ENCODE peak calls at places on chromosomes 5 and 9, in nine cellular contexts. One of them, this sample, is unnamed.

GRCh38 chr5:2259494-2260107 is 376.9 kb upstream of the IRX4 start:
- DNase-seq in neuronal stem cell: no peak
- DNase-seq in NCI-H1694 treated with DMSO at 0.1 percent for 48 hours: no peak
- DNase-seq in lower leg skin: no peak
- DNase-seq in stimulated activated CD4-positive, alpha-beta T cell treated with anti-CD3 and anti-CD28 coated beads, Interleukin-2, amount 100 ng/mL, for 48 hours: no peak
- DNase-seq in D721Med: no peak
- DNase-seq in HT-29: no peak
- DNase-seq in stimulated activated CD8-positive, alpha-beta memory T cell treated with anti-CD3 and anti-CD28 coated beads, Interleukin-4, amount 100 ng/mL, for 48 hours: no peak
- DNase-seq in GM12865: no peak
- DNase-seq in this sample: no peak

GRCh38 chr9:106861585-106862114 is 1.3 kb upstream of the ZNF462 start:
- DNase-seq in neuronal stem cell: no peak
- DNase-seq in NCI-H1694 treated with DMSO at 0.1 percent for 48 hours: no peak
- DNase-seq in lower leg skin: no peak
- DNase-seq in stimulated activated CD4-positive, alpha-beta T cell treated with anti-CD3 and anti-CD28 coated beads, Interleukin-2, amount 100 ng/mL, for 48 hours: no peak
- DNase-seq in D721Med: no peak
- DNase-seq in HT-29: no peak
- DNase-seq in stimulated activated CD8-positive, alpha-beta memory T cell treated with anti-CD3 and anti-CD28 coated beads, Interleukin-4, amount 100 ng/mL, for 48 hours: no peak
- DNase-seq in GM12865: no peak
- DNase-seq in this sample: peak; percentile 61

GRCh38 chr9:119026120-119026519 is 343.1 kb downstream of the BRINP1 start:
- DNase-seq in neuronal stem cell: no peak
- DNase-seq in NCI-H1694 treated with DMSO at 0.1 percent for 48 hours: peak; percentile 94
- DNase-seq in lower leg skin: peak; percentile 51
- DNase-seq in stimulated activated CD4-positive, alpha-beta T cell treated with anti-CD3 and anti-CD28 coated beads, Interleukin-2, amount 100 ng/mL, for 48 hours: no peak
- DNase-seq in D721Med: no peak
- DNase-seq in HT-29: no peak
- DNase-seq in stimulated activated CD8-positive, alpha-beta memory T cell treated with anti-CD3 and anti-CD28 coated beads, Interleukin-4, amount 100 ng/mL, for 48 hours: no peak
- DNase-seq in GM12865: no peak
- DNase-seq in this sample: peak; percentile 95

GRCh38 chr5:148996270-148996669 is 66.6 kb downstream of the SH3TC2 start:
- DNase-seq in neuronal stem cell: no peak
- DNase-seq in NCI-H1694 treated with DMSO at 0.1 percent for 48 hours: no peak
- DNase-seq in lower leg skin: no peak
- DNase-seq in stimulated activated CD4-positive, alpha-beta T cell treated with anti-CD3 and anti-CD28 coated beads, Interleukin-2, amount 100 ng/mL, for 48 hours: no peak
- DNase-seq in D721Med: no peak
- DNase-seq in HT-29: no peak
- DNase-seq in stimulated activated CD8-positive, alpha-beta memory T cell treated with anti-CD3 and anti-CD28 coated beads, Interleukin-4, amount 100 ng/mL, for 48 hours: no peak
- DNase-seq in GM12865: no peak
- DNase-seq in this sample: no peak

GRCh38 chr9:115359011-115359780 is 241.2 kb upstream of the TNC start:
- DNase-seq in neuronal stem cell: no peak
- DNase-seq in NCI-H1694 treated with DMSO at 0.1 percent for 48 hours: no peak
- DNase-seq in lower leg skin: no peak
- DNase-seq in stimulated activated CD4-positive, alpha-beta T cell treated with anti-CD3 and anti-CD28 coated beads, Interleukin-2, amount 100 ng/mL, for 48 hours: no peak
- DNase-seq in D721Med: no peak
- DNase-seq in HT-29: no peak
- DNase-seq in stimulated activated CD8-positive, alpha-beta memory T cell treated with anti-CD3 and anti-CD28 coated beads, Interleukin-4, amount 100 ng/mL, for 48 hours: no peak
- DNase-seq in GM12865: no peak
- DNase-seq in this sample: peak; percentile 74

GRCh38 chr5:137199966-137200365 is 299.2 kb downstream of the SPOCK1 start:
- DNase-seq in neuronal stem cell: no peak
- DNase-seq in NCI-H1694 treated with DMSO at 0.1 percent for 48 hours: no peak
- DNase-seq in lower leg skin: no peak
- DNase-seq in stimulated activated CD4-positive, alpha-beta T cell treated with anti-CD3 and anti-CD28 coated beads, Interleukin-2, amount 100 ng/mL, for 48 hours: no peak
- DNase-seq in D721Med: no peak
- DNase-seq in HT-29: no peak
- DNase-seq in stimulated activated CD8-positive, alpha-beta memory T cell treated with anti-CD3 and anti-CD28 coated beads, Interleukin-4, amount 100 ng/mL, for 48 hours: no peak
- DNase-seq in GM12865: no peak
- DNase-seq in this sample: peak; percentile 56

GRCh38 chr9:35385042-35385441 is 104.9 kb upstream of the RUSC2 start:
- DNase-seq in neuronal stem cell: no peak
- DNase-seq in NCI-H1694 treated with DMSO at 0.1 percent for 48 hours: no peak
- DNase-seq in lower leg skin: no peak
- DNase-seq in stimulated activated CD4-positive, alpha-beta T cell treated with anti-CD3 and anti-CD28 coated beads, Interleukin-2, amount 100 ng/mL, for 48 hours: no peak
- DNase-seq in D721Med: no peak
- DNase-seq in HT-29: peak; percentile 11
- DNase-seq in stimulated activated CD8-positive, alpha-beta memory T cell treated with anti-CD3 and anti-CD28 coated beads, Interleukin-4, amount 100 ng/mL, for 48 hours: no peak
- DNase-seq in GM12865: no peak
- DNase-seq in this sample: no peak

GRCh38 chr5:174317261-174317894 is 271.9 kb downstream of the NSG2 start:
- DNase-seq in neuronal stem cell: peak; percentile 62
- DNase-seq in NCI-H1694 treated with DMSO at 0.1 percent for 48 hours: peak; percentile 1
- DNase-seq in lower leg skin: no peak
- DNase-seq in stimulated activated CD4-positive, alpha-beta T cell treated with anti-CD3 and anti-CD28 coated beads, Interleukin-2, amount 100 ng/mL, for 48 hours: no peak
- DNase-seq in D721Med: peak; percentile 40
- DNase-seq in HT-29: peak; percentile 56
- DNase-seq in stimulated activated CD8-positive, alpha-beta memory T cell treated with anti-CD3 and anti-CD28 coated beads, Interleukin-4, amount 100 ng/mL, for 48 hours: no peak
- DNase-seq in GM12865: peak; percentile 40
- DNase-seq in this sample: peak; percentile 13

GRCh38 chr9:126956929-126957686 is 42.5 kb downstream of the RALGPS1 start:
- DNase-seq in neuronal stem cell: peak; percentile 20
- DNase-seq in NCI-H1694 treated with DMSO at 0.1 percent for 48 hours: no peak
- DNase-seq in lower leg skin: no peak
- DNase-seq in stimulated activated CD4-positive, alpha-beta T cell treated with anti-CD3 and anti-CD28 coated beads, Interleukin-2, amount 100 ng/mL, for 48 hours: no peak
- DNase-seq in D721Med: no peak
- DNase-seq in HT-29: peak; percentile 19
- DNase-seq in stimulated activated CD8-positive, alpha-beta memory T cell treated with anti-CD3 and anti-CD28 coated beads, Interleukin-4, amount 100 ng/mL, for 48 hours: no peak
- DNase-seq in GM12865: no peak
- DNase-seq in this sample: peak; percentile 98

GRCh38 chr5:127351418-127351817 is 60.8 kb downstream of the MEGF10 start:
- DNase-seq in neuronal stem cell: no peak
- DNase-seq in NCI-H1694 treated with DMSO at 0.1 percent for 48 hours: no peak
- DNase-seq in lower leg skin: no peak
- DNase-seq in stimulated activated CD4-positive, alpha-beta T cell treated with anti-CD3 and anti-CD28 coated beads, Interleukin-2, amount 100 ng/mL, for 48 hours: no peak
- DNase-seq in D721Med: no peak
- DNase-seq in HT-29: no peak
- DNase-seq in stimulated activated CD8-positive, alpha-beta memory T cell treated with anti-CD3 and anti-CD28 coated beads, Interleukin-4, amount 100 ng/mL, for 48 hours: no peak
- DNase-seq in GM12865: no peak
- DNase-seq in this sample: no peak

GRCh38 chr9:32128546-32128945 is 255.9 kb upstream of the ACO1 start:
- DNase-seq in neuronal stem cell: peak; percentile 12
- DNase-seq in NCI-H1694 treated with DMSO at 0.1 percent for 48 hours: no peak
- DNase-seq in lower leg skin: no peak
- DNase-seq in stimulated activated CD4-positive, alpha-beta T cell treated with anti-CD3 and anti-CD28 coated beads, Interleukin-2, amount 100 ng/mL, for 48 hours: no peak
- DNase-seq in D721Med: no peak
- DNase-seq in HT-29: no peak
- DNase-seq in stimulated activated CD8-positive, alpha-beta memory T cell treated with anti-CD3 and anti-CD28 coated beads, Interleukin-4, amount 100 ng/mL, for 48 hours: no peak
- DNase-seq in GM12865: no peak
- DNase-seq in this sample: no peak

GRCh38 chr5:126610616-126611015 is 9.9 kb downstream of the PHAX start:
- DNase-seq in neuronal stem cell: no peak
- DNase-seq in NCI-H1694 treated with DMSO at 0.1 percent for 48 hours: no peak
- DNase-seq in lower leg skin: no peak
- DNase-seq in stimulated activated CD4-positive, alpha-beta T cell treated with anti-CD3 and anti-CD28 coated beads, Interleukin-2, amount 100 ng/mL, for 48 hours: no peak
- DNase-seq in D721Med: no peak
- DNase-seq in HT-29: no peak
- DNase-seq in stimulated activated CD8-positive, alpha-beta memory T cell treated with anti-CD3 and anti-CD28 coated beads, Interleukin-4, amount 100 ng/mL, for 48 hours: no peak
- DNase-seq in GM12865: no peak
- DNase-seq in this sample: no peak

GRCh38 chr9:136399176-136400037 is 563 bp downstream of the SNAPC4 start:
- DNase-seq in neuronal stem cell: no peak
- DNase-seq in NCI-H1694 treated with DMSO at 0.1 percent for 48 hours: no peak
- DNase-seq in lower leg skin: no peak
- DNase-seq in stimulated activated CD4-positive, alpha-beta T cell treated with anti-CD3 and anti-CD28 coated beads, Interleukin-2, amount 100 ng/mL, for 48 hours: no peak
- DNase-seq in D721Med: no peak
- DNase-seq in HT-29: peak; percentile 22
- DNase-seq in stimulated activated CD8-positive, alpha-beta memory T cell treated with anti-CD3 and anti-CD28 coated beads, Interleukin-4, amount 100 ng/mL, for 48 hours: peak; percentile 52
- DNase-seq in GM12865: peak; percentile 47
- DNase-seq in this sample: no peak

GRCh38 chr9:133627341-133627740 is 8.8 kb upstream of the DBH start:
- DNase-seq in neuronal stem cell: no peak
- DNase-seq in NCI-H1694 treated with DMSO at 0.1 percent for 48 hours: peak; percentile 51
- DNase-seq in lower leg skin: no peak
- DNase-seq in stimulated activated CD4-positive, alpha-beta T cell treated with anti-CD3 and anti-CD28 coated beads, Interleukin-2, amount 100 ng/mL, for 48 hours: no peak
- DNase-seq in D721Med: no peak
- DNase-seq in HT-29: no peak
- DNase-seq in stimulated activated CD8-positive, alpha-beta memory T cell treated with anti-CD3 and anti-CD28 coated beads, Interleukin-4, amount 100 ng/mL, for 48 hours: no peak
- DNase-seq in GM12865: no peak
- DNase-seq in this sample: no peak

GRCh38 chr5:26894719-26895263 is 143.6 kb downstream of the CDH9 start:
- DNase-seq in neuronal stem cell: no peak
- DNase-seq in NCI-H1694 treated with DMSO at 0.1 percent for 48 hours: peak; percentile 65
- DNase-seq in lower leg skin: no peak
- DNase-seq in stimulated activated CD4-positive, alpha-beta T cell treated with anti-CD3 and anti-CD28 coated beads, Interleukin-2, amount 100 ng/mL, for 48 hours: no peak
- DNase-seq in D721Med: no peak
- DNase-seq in HT-29: no peak
- DNase-seq in stimulated activated CD8-positive, alpha-beta memory T cell treated with anti-CD3 and anti-CD28 coated beads, Interleukin-4, amount 100 ng/mL, for 48 hours: no peak
- DNase-seq in GM12865: no peak
- DNase-seq in this sample: peak; percentile 8

GRCh38 chr5:40073927-40074326 is 605.8 kb upstream of the PTGER4 start:
- DNase-seq in neuronal stem cell: no peak
- DNase-seq in NCI-H1694 treated with DMSO at 0.1 percent for 48 hours: no peak
- DNase-seq in lower leg skin: no peak
- DNase-seq in stimulated activated CD4-positive, alpha-beta T cell treated with anti-CD3 and anti-CD28 coated beads, Interleukin-2, amount 100 ng/mL, for 48 hours: no peak
- DNase-seq in D721Med: no peak
- DNase-seq in HT-29: no peak
- DNase-seq in stimulated activated CD8-positive, alpha-beta memory T cell treated with anti-CD3 and anti-CD28 coated beads, Interleukin-4, amount 100 ng/mL, for 48 hours: no peak
- DNase-seq in GM12865: no peak
- DNase-seq in this sample: no peak

GRCh38 chr5:139668924-139669680 is 21.0 kb downstream of the CXXC5 start:
- DNase-seq in neuronal stem cell: no peak
- DNase-seq in NCI-H1694 treated with DMSO at 0.1 percent for 48 hours: peak; percentile 10
- DNase-seq in lower leg skin: no peak
- DNase-seq in stimulated activated CD4-positive, alpha-beta T cell treated with anti-CD3 and anti-CD28 coated beads, Interleukin-2, amount 100 ng/mL, for 48 hours: no peak
- DNase-seq in D721Med: peak; percentile 69
- DNase-seq in HT-29: no peak
- DNase-seq in stimulated activated CD8-positive, alpha-beta memory T cell treated with anti-CD3 and anti-CD28 coated beads, Interleukin-4, amount 100 ng/mL, for 48 hours: no peak
- DNase-seq in GM12865: peak; percentile 49
- DNase-seq in this sample: peak; percentile 39

GRCh38 chr9:126217797-126218196 is 108.8 kb upstream of the MVB12B start:
- DNase-seq in neuronal stem cell: no peak
- DNase-seq in NCI-H1694 treated with DMSO at 0.1 percent for 48 hours: no peak
- DNase-seq in lower leg skin: no peak
- DNase-seq in stimulated activated CD4-positive, alpha-beta T cell treated with anti-CD3 and anti-CD28 coated beads, Interleukin-2, amount 100 ng/mL, for 48 hours: no peak
- DNase-seq in D721Med: no peak
- DNase-seq in HT-29: no peak
- DNase-seq in stimulated activated CD8-positive, alpha-beta memory T cell treated with anti-CD3 and anti-CD28 coated beads, Interleukin-4, amount 100 ng/mL, for 48 hours: no peak
- DNase-seq in GM12865: no peak
- DNase-seq in this sample: no peak

GRCh38 chr9:28056466-28056865 is 483.2 kb upstream of the C9orf72 start:
- DNase-seq in neuronal stem cell: no peak
- DNase-seq in NCI-H1694 treated with DMSO at 0.1 percent for 48 hours: no peak
- DNase-seq in lower leg skin: no peak
- DNase-seq in stimulated activated CD4-positive, alpha-beta T cell treated with anti-CD3 and anti-CD28 coated beads, Interleukin-2, amount 100 ng/mL, for 48 hours: no peak
- DNase-seq in D721Med: no peak
- DNase-seq in HT-29: no peak
- DNase-seq in stimulated activated CD8-positive, alpha-beta memory T cell treated with anti-CD3 and anti-CD28 coated beads, Interleukin-4, amount 100 ng/mL, for 48 hours: no peak
- DNase-seq in GM12865: no peak
- DNase-seq in this sample: no peak

GRCh38 chr9:20512106-20512505 is 110.2 kb downstream of the MLLT3 start:
- DNase-seq in neuronal stem cell: no peak
- DNase-seq in NCI-H1694 treated with DMSO at 0.1 percent for 48 hours: no peak
- DNase-seq in lower leg skin: no peak
- DNase-seq in stimulated activated CD4-positive, alpha-beta T cell treated with anti-CD3 and anti-CD28 coated beads, Interleukin-2, amount 100 ng/mL, for 48 hours: no peak
- DNase-seq in D721Med: no peak
- DNase-seq in HT-29: peak; percentile 70
- DNase-seq in stimulated activated CD8-positive, alpha-beta memory T cell treated with anti-CD3 and anti-CD28 coated beads, Interleukin-4, amount 100 ng/mL, for 48 hours: no peak
- DNase-seq in GM12865: no peak
- DNase-seq in this sample: no peak

GRCh38 chr5:164581889-164582288 is 1076.5 kb downstream of the MAT2B start:
- DNase-seq in neuronal stem cell: no peak
- DNase-seq in NCI-H1694 treated with DMSO at 0.1 percent for 48 hours: no peak
- DNase-seq in lower leg skin: no peak
- DNase-seq in stimulated activated CD4-positive, alpha-beta T cell treated with anti-CD3 and anti-CD28 coated beads, Interleukin-2, amount 100 ng/mL, for 48 hours: no peak
- DNase-seq in D721Med: no peak
- DNase-seq in HT-29: no peak
- DNase-seq in stimulated activated CD8-positive, alpha-beta memory T cell treated with anti-CD3 and anti-CD28 coated beads, Interleukin-4, amount 100 ng/mL, for 48 hours: no peak
- DNase-seq in GM12865: no peak
- DNase-seq in this sample: peak; percentile 85

GRCh38 chr5:160451281-160451680 is 29.6 kb downstream of the PTTG1 start:
- DNase-seq in neuronal stem cell: no peak
- DNase-seq in NCI-H1694 treated with DMSO at 0.1 percent for 48 hours: no peak
- DNase-seq in lower leg skin: no peak
- DNase-seq in stimulated activated CD4-positive, alpha-beta T cell treated with anti-CD3 and anti-CD28 coated beads, Interleukin-2, amount 100 ng/mL, for 48 hours: no peak
- DNase-seq in D721Med: no peak
- DNase-seq in HT-29: no peak
- DNase-seq in stimulated activated CD8-positive, alpha-beta memory T cell treated with anti-CD3 and anti-CD28 coated beads, Interleukin-4, amount 100 ng/mL, for 48 hours: no peak
- DNase-seq in GM12865: no peak
- DNase-seq in this sample: no peak

GRCh38 chr9:1939926-1940368 is 75.2 kb upstream of the SMARCA2 start:
- DNase-seq in neuronal stem cell: no peak
- DNase-seq in NCI-H1694 treated with DMSO at 0.1 percent for 48 hours: peak; percentile 78
- DNase-seq in lower leg skin: no peak
- DNase-seq in stimulated activated CD4-positive, alpha-beta T cell treated with anti-CD3 and anti-CD28 coated beads, Interleukin-2, amount 100 ng/mL, for 48 hours: peak; percentile 26
- DNase-seq in D721Med: no peak
- DNase-seq in HT-29: peak; percentile 26
- DNase-seq in stimulated activated CD8-positive, alpha-beta memory T cell treated with anti-CD3 and anti-CD28 coated beads, Interleukin-4, amount 100 ng/mL, for 48 hours: peak; percentile 41
- DNase-seq in GM12865: peak; percentile 93
- DNase-seq in this sample: peak; percentile 45

GRCh38 chr5:140261403-140262171 is 41.3 kb downstream of the PFDN1 start:
- DNase-seq in neuronal stem cell: no peak
- DNase-seq in NCI-H1694 treated with DMSO at 0.1 percent for 48 hours: no peak
- DNase-seq in lower leg skin: peak; percentile 79
- DNase-seq in stimulated activated CD4-positive, alpha-beta T cell treated with anti-CD3 and anti-CD28 coated beads, Interleukin-2, amount 100 ng/mL, for 48 hours: no peak
- DNase-seq in D721Med: no peak
- DNase-seq in HT-29: peak; percentile 96
- DNase-seq in stimulated activated CD8-positive, alpha-beta memory T cell treated with anti-CD3 and anti-CD28 coated beads, Interleukin-4, amount 100 ng/mL, for 48 hours: no peak
- DNase-seq in GM12865: no peak
- DNase-seq in this sample: peak; percentile 12

GRCh38 chr9:16611969-16612368 is 258.5 kb downstream of the BNC2 start:
- DNase-seq in neuronal stem cell: no peak
- DNase-seq in NCI-H1694 treated with DMSO at 0.1 percent for 48 hours: no peak
- DNase-seq in lower leg skin: no peak
- DNase-seq in stimulated activated CD4-positive, alpha-beta T cell treated with anti-CD3 and anti-CD28 coated beads, Interleukin-2, amount 100 ng/mL, for 48 hours: no peak
- DNase-seq in D721Med: no peak
- DNase-seq in HT-29: no peak
- DNase-seq in stimulated activated CD8-positive, alpha-beta memory T cell treated with anti-CD3 and anti-CD28 coated beads, Interleukin-4, amount 100 ng/mL, for 48 hours: no peak
- DNase-seq in GM12865: no peak
- DNase-seq in this sample: no peak

GRCh38 chr5:759111-759741 is 25.3 kb downstream of the ZDHHC11B start:
- DNase-seq in neuronal stem cell: peak; percentile 61
- DNase-seq in NCI-H1694 treated with DMSO at 0.1 percent for 48 hours: no peak
- DNase-seq in lower leg skin: peak; percentile 68
- DNase-seq in stimulated activated CD4-positive, alpha-beta T cell treated with anti-CD3 and anti-CD28 coated beads, Interleukin-2, amount 100 ng/mL, for 48 hours: no peak
- DNase-seq in D721Med: peak; percentile 25
- DNase-seq in HT-29: peak; percentile 95
- DNase-seq in stimulated activated CD8-positive, alpha-beta memory T cell treated with anti-CD3 and anti-CD28 coated beads, Interleukin-4, amount 100 ng/mL, for 48 hours: peak; percentile 53
- DNase-seq in GM12865: no peak
- DNase-seq in this sample: no peak

GRCh38 chr9:137041134-137041533 is 4.8 kb downstream of the NPDC1 start:
- DNase-seq in neuronal stem cell: no peak
- DNase-seq in NCI-H1694 treated with DMSO at 0.1 percent for 48 hours: no peak
- DNase-seq in lower leg skin: no peak
- DNase-seq in stimulated activated CD4-positive, alpha-beta T cell treated with anti-CD3 and anti-CD28 coated beads, Interleukin-2, amount 100 ng/mL, for 48 hours: no peak
- DNase-seq in D721Med: no peak
- DNase-seq in HT-29: no peak
- DNase-seq in stimulated activated CD8-positive, alpha-beta memory T cell treated with anti-CD3 and anti-CD28 coated beads, Interleukin-4, amount 100 ng/mL, for 48 hours: no peak
- DNase-seq in GM12865: no peak
- DNase-seq in this sample: no peak

GRCh38 chr9:115115924-115116323 is 2.0 kb downstream of the TNC start:
- DNase-seq in neuronal stem cell: no peak
- DNase-seq in NCI-H1694 treated with DMSO at 0.1 percent for 48 hours: no peak
- DNase-seq in lower leg skin: no peak
- DNase-seq in stimulated activated CD4-positive, alpha-beta T cell treated with anti-CD3 and anti-CD28 coated beads, Interleukin-2, amount 100 ng/mL, for 48 hours: no peak
- DNase-seq in D721Med: no peak
- DNase-seq in HT-29: no peak
- DNase-seq in stimulated activated CD8-positive, alpha-beta memory T cell treated with anti-CD3 and anti-CD28 coated beads, Interleukin-4, amount 100 ng/mL, for 48 hours: no peak
- DNase-seq in GM12865: no peak
- DNase-seq in this sample: no peak

GRCh38 chr9:2662496-2662895 is 40.9 kb downstream of the VLDLR start:
- DNase-seq in neuronal stem cell: peak; percentile 4
- DNase-seq in NCI-H1694 treated with DMSO at 0.1 percent for 48 hours: no peak
- DNase-seq in lower leg skin: no peak
- DNase-seq in stimulated activated CD4-positive, alpha-beta T cell treated with anti-CD3 and anti-CD28 coated beads, Interleukin-2, amount 100 ng/mL, for 48 hours: no peak
- DNase-seq in D721Med: no peak
- DNase-seq in HT-29: peak; percentile 24
- DNase-seq in stimulated activated CD8-positive, alpha-beta memory T cell treated with anti-CD3 and anti-CD28 coated beads, Interleukin-4, amount 100 ng/mL, for 48 hours: no peak
- DNase-seq in GM12865: no peak
- DNase-seq in this sample: peak; percentile 6

GRCh38 chr9:124531115-124531514 is 23.9 kb upstream of the NR5A1 start:
- DNase-seq in neuronal stem cell: no peak
- DNase-seq in NCI-H1694 treated with DMSO at 0.1 percent for 48 hours: no peak
- DNase-seq in lower leg skin: no peak
- DNase-seq in stimulated activated CD4-positive, alpha-beta T cell treated with anti-CD3 and anti-CD28 coated beads, Interleukin-2, amount 100 ng/mL, for 48 hours: no peak
- DNase-seq in D721Med: no peak
- DNase-seq in HT-29: no peak
- DNase-seq in stimulated activated CD8-positive, alpha-beta memory T cell treated with anti-CD3 and anti-CD28 coated beads, Interleukin-4, amount 100 ng/mL, for 48 hours: no peak
- DNase-seq in GM12865: no peak
- DNase-seq in this sample: no peak

GRCh38 chr9:69572611-69573010 is 99.6 kb downstream of the APBA1 start:
- DNase-seq in neuronal stem cell: no peak
- DNase-seq in NCI-H1694 treated with DMSO at 0.1 percent for 48 hours: no peak
- DNase-seq in lower leg skin: no peak
- DNase-seq in stimulated activated CD4-positive, alpha-beta T cell treated with anti-CD3 and anti-CD28 coated beads, Interleukin-2, amount 100 ng/mL, for 48 hours: no peak
- DNase-seq in D721Med: no peak
- DNase-seq in HT-29: no peak
- DNase-seq in stimulated activated CD8-positive, alpha-beta memory T cell treated with anti-CD3 and anti-CD28 coated beads, Interleukin-4, amount 100 ng/mL, for 48 hours: no peak
- DNase-seq in GM12865: no peak
- DNase-seq in this sample: no peak